ENCODE peak calls at places on chromosomes 13 and 19, in five cellular contexts. R, C, A, G and E are unnamed samples.

GRCh38 chr13:107395927-107396757 is 819.2 kb downstream of the LIG4 start:
- DNase-seq in R (no peak), C (no peak), A (no peak), G (no peak), E (no peak)

GRCh38 chr13:88674841-88675240 is 1003.7 kb downstream of the SLITRK5 start:
- DNase-seq in R (no peak), C (no peak), A (no peak), G (no peak), E (no peak)

GRCh38 chr19:45211751-45212381 is 33.3 kb downstream of the BLOC1S3 start:
- DNase-seq in R (no peak), C (peak), A (peak), G (no peak), E (no peak)

GRCh38 chr13:97142452-97142851 is 79.7 kb upstream of the MBNL2 start:
- DNase-seq in R (no peak), C (peak), A (peak), G (no peak), E (no peak)

GRCh38 chr19:18312021-18312534 is 10.8 kb downstream of the LSM4 start:
- DNase-seq in R (no peak), C (no peak), A (no peak), G (no peak), E (no peak)

GRCh38 chr19:49677232-49677881 is at the start of gene PRMT1:
- DNase-seq in R (peak), C (no peak), A (peak), G (no peak), E (no peak)

GRCh38 chr13:28530729-28531194 is 35.8 kb upstream of the FLT1 start:
- DNase-seq in R (no peak), C (peak), A (no peak), G (no peak), E (no peak)

GRCh38 chr19:24033962-24034342 is 53.0 kb upstream of the ZNF254 start:
- DNase-seq in R (peak), C (peak), A (peak), G (peak), E (peak)

GRCh38 chr13:53015044-53015443 is 13.6 kb upstream of the OLFM4 start:
- DNase-seq in R (no peak), C (no peak), A (no peak), G (no peak), E (no peak)

GRCh38 chr19:41095703-41096102 is 7.5 kb downstream of the CYP2A13 start:
- DNase-seq in R (no peak), C (no peak), A (no peak), G (no peak), E (no peak)

GRCh38 chr13:110715395-110716234 is 2.1 kb downstream of the ING1 start:
- DNase-seq in R (peak), C (peak), A (peak), G (peak), E (peak)

GRCh38 chr19:9906475-9907087 is 29.7 kb downstream of the OLFM2 start:
- DNase-seq in R (no peak), C (peak), A (no peak), G (no peak), E (no peak)

GRCh38 chr13:42486711-42487198 is 87.2 kb upstream of the TNFSF11 start:
- DNase-seq in R (no peak), C (peak), A (no peak), G (peak), E (no peak)

GRCh38 chr13:36131215-36131930 is at the start of gene DCLK1:
- DNase-seq in R (no peak), C (peak), A (no peak), G (no peak), E (no peak)

GRCh38 chr19:34686455-34686854 is 9.0 kb downstream of the ZNF302 start:
- DNase-seq in R (no peak), C (no peak), A (no peak), G (no peak), E (no peak)

GRCh38 chr13:75359266-75359665 is 122.7 kb downstream of the TBC1D4 start:
- DNase-seq in R (no peak), C (peak), A (no peak), G (peak), E (peak)

GRCh38 chr19:45250832-45251451 is at the start of gene MARK4:
- DNase-seq in R (peak), C (peak), A (peak), G (no peak), E (no peak)

GRCh38 chr19:34041922-34042521 is 130.3 kb upstream of the LSM14A start:
- DNase-seq in R (peak), C (peak), A (peak), G (no peak), E (peak)

GRCh38 chr13:31835932-31836331 is 96.6 kb downstream of the RXFP2 start:
- DNase-seq in R (no peak), C (peak), A (no peak), G (no peak), E (peak)

GRCh38 chr13:31945202-31945978 is 86.2 kb upstream of the FRY start:
- DNase-seq in R (no peak), C (peak), A (peak), G (peak), E (peak)

GRCh38 chr13:67299731-67300130 is 69.6 kb upstream of the PCDH9 start:
- DNase-seq in R (no peak), C (peak), A (no peak), G (no peak), E (no peak)

GRCh38 chr19:18428173-18428836 is 9.1 kb downstream of the SSBP4 start:
- DNase-seq in R (no peak), C (no peak), A (no peak), G (no peak), E (no peak)

GRCh38 chr19:33621811-33622504 is at the start of gene CHST8:
- DNase-seq in R (no peak), C (peak), A (peak), G (no peak), E (no peak)

GRCh38 chr13:107043016-107043957 is 475.4 kb upstream of the ARGLU1 start:
- DNase-seq in R (no peak), C (no peak), A (no peak), G (peak), E (no peak)

GRCh38 chr13:80591978-80592377 is 251.1 kb upstream of the SPRY2 start:
- DNase-seq in R (no peak), C (no peak), A (no peak), G (no peak), E (no peak)

GRCh38 chr13:98232456-98232855 is 55.4 kb upstream of the RNF113B start:
- DNase-seq in R (no peak), C (no peak), A (no peak), G (no peak), E (no peak)

GRCh38 chr13:48401480-48401879 is 11.4 kb downstream of the LPAR6 start:
- DNase-seq in R (no peak), C (no peak), A (no peak), G (no peak), E (no peak)

GRCh38 chr19:44552324-44552723 is 22.8 kb upstream of the CEACAM20 start:
- DNase-seq in R (no peak), C (peak), A (no peak), G (no peak), E (no peak)

GRCh38 chr19:12265921-12266704 is 28.6 kb downstream of the ZNF44 start:
- DNase-seq in R (no peak), C (no peak), A (no peak), G (no peak), E (no peak)

GRCh38 chr19:15381429-15381828 is 1.8 kb upstream of the AKAP8 start:
- DNase-seq in R (no peak), C (no peak), A (no peak), G (no peak), E (no peak)

GRCh38 chr13:30776661-30777060 is 41.3 kb downstream of the ALOX5AP start:
- DNase-seq in R (no peak), C (no peak), A (no peak), G (no peak), E (no peak)

GRCh38 chr19:1123381-1123780 is 19.6 kb downstream of the GPX4 start:
- DNase-seq in R (no peak), C (no peak), A (no peak), G (no peak), E (no peak)

GRCh38 chr19:6271721-6272410 is 7.9 kb downstream of the MLLT1 start:
- DNase-seq in R (no peak), C (peak), A (peak), G (no peak), E (no peak)

GRCh38 chr19:6270076-6270745 is 9.6 kb downstream of the MLLT1 start:
- DNase-seq in R (no peak), C (no peak), A (no peak), G (no peak), E (no peak)

GRCh38 chr19:6272411-6272791 is 7.4 kb downstream of the MLLT1 start:
- DNase-seq in R (no peak), C (no peak), A (no peak), G (no peak), E (no peak)

GRCh38 chr19:6270822-6271221 is 9.0 kb downstream of the MLLT1 start:
- DNase-seq in R (no peak), C (no peak), A (no peak), G (no peak), E (no peak)

GRCh38 chr19:6271251-6271650 is 8.5 kb downstream of the MLLT1 start:
- DNase-seq in R (no peak), C (peak), A (no peak), G (no peak), E (no peak)
- TF ChIP-seq CTCF in R (no peak), C (peak), A (no peak), G (peak), E (peak)

GRCh38 chr13:105996391-105997028 is 539.0 kb downstream of the EFNB2 start:
- DNase-seq in R (no peak), C (no peak), A (no peak), G (no peak), E (no peak)

GRCh38 chr13:105990256-105990958 is 545.1 kb downstream of the EFNB2 start:
- DNase-seq in R (no peak), C (no peak), A (no peak), G (no peak), E (no peak)

GRCh38 chr13:105994340-105994739 is 541.1 kb downstream of the EFNB2 start:
- DNase-seq in R (no peak), C (no peak), A (no peak), G (no peak), E (no peak)

GRCh38 chr13:105991622-105992254 is 543.7 kb downstream of the EFNB2 start:
- DNase-seq in R (no peak), C (peak), A (peak), G (no peak), E (no peak)

GRCh38 chr13:105991131-105991530 is 544.3 kb downstream of the EFNB2 start:
- DNase-seq in R (no peak), C (no peak), A (no peak), G (no peak), E (no peak)
- H3K4me3 ChIP-seq in R (no peak), C (no peak), A (no peak), G (no peak), E (no peak)

DNA sequence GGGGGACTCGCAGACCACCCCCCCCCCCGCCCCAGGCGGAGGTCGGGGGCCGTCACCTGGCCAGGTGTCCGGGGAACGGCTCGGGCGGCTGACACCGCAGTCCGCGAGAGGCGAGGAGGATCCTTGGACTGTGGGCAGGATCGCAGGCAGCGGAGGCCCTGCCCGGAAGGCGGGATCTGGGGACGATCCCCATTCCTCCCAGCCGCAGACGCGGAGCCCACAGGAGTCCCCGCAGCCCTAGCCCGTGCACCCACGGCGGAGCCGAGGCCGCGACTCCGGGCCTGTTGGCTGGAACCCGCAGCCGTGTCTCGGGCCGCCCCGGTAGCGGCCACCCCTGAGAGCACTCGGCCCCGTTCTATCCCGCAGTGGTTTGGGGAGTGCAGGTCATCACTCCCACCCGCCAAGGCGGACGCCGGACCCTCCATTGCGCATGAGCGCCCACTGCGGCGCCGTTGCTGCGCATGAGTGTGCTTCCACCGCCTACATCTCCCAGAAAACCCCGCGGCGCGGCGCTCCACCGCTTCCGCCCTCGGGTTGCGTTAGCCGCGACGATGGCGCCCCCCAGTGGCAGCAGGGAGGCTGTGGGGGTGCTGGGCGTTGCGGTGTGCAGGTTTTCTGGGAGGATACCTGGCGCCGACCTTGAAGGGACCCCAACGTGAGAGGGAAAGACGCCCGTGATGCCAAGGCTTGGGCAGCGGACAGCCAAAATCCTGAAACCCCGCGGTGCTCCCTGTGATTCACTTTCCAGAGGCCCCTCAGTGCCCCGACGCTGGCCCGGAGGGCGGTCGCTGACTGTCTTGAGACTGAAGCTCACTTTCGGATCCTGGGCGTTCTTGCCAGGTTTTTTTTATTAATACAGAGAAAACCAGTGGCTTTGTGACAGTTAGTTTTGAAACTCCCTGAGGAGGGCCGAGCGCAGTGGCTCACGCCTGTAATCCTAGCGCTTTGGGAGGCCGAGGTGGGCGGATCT is 4.4 kb upstream of the ZNF329 start:
- DNase-seq in R (peak), C (peak), A (peak), G (peak), E (peak)
- TF ChIP-seq CTCF in R (peak), C (peak), A (peak), G (peak), E (peak)

GRCh38 chr13:100235311-100235901 is 146.5 kb downstream of the PCCA start:
- DNase-seq in R (no peak), C (peak), A (no peak), G (peak), E (peak)
- H3K4me3 ChIP-seq in R (no peak), C (no peak), A (peak), G (no peak), E (no peak)

GRCh38 chr13:99935772-99936171 is 35.8 kb downstream of the ZIC5 start:
- DNase-seq in R (no peak), C (no peak), A (no peak), G (no peak), E (no peak)
- TF ChIP-seq CTCF in R (no peak), C (no peak), A (no peak), G (no peak), E (no peak)